ENCODE peak calls at places on chromosomes 2 and 18, in five cellular contexts. H is activated effector memory CD4-positive, alpha-beta T cell treated with Interleukin-2 at 50 U/mL for 16 hours; U is left kidney; Q is COLO829; S is AML-193. O is an unnamed sample.

GRCh38 chr2:205706769-205707375 is 24.6 kb downstream of the NRP2 start:
- DNase-seq in U (peak; percentile 86), S (peak; percentile 62), H (peak; percentile 14), Q (peak; percentile 76), O (peak; percentile 35)

GRCh38 chr2:222250313-222250712 is 48.5 kb downstream of the PAX3 start:
- DNase-seq in U (no peak), Q (no peak), S (no peak), H (no peak), O (no peak)

GRCh38 chr2:162256621-162257020 is 13.4 kb upstream of the FAP start:
- DNase-seq in U (no peak), S (no peak), Q (no peak), H (no peak), O (no peak)

GRCh38 chr2:37449686-37450392 is 105.4 kb downstream of the QPCT start:
- DNase-seq in U (peak; percentile 95), Q (peak; percentile 44), S (no peak), H (no peak), O (no peak)

GRCh38 chr2:147033046-147033445 is 811.8 kb upstream of the ACVR2A start:
- DNase-seq in Q (peak; percentile 22), U (no peak), H (no peak), S (no peak), O (no peak)

GRCh38 chr18:7877609-7878008 is 310.5 kb downstream of the PTPRM start:
- DNase-seq in H (no peak), Q (no peak), U (no peak), S (no peak), O (no peak)

GRCh38 chr2:239593965-239594771 is 193.3 kb upstream of the HDAC4 start:
- DNase-seq in S (no peak), Q (no peak), U (peak; percentile 31), H (no peak), O (no peak)

GRCh38 chr2:232993231-232993821 is 19.7 kb downstream of the NGEF start:
- DNase-seq in U (no peak), S (no peak), H (no peak), Q (peak; percentile 35), O (no peak)

GRCh38 chr2:191476901-191477300 is 201.0 kb upstream of the NABP1 start:
- DNase-seq in U (no peak), H (no peak), Q (no peak), S (no peak), O (no peak)

GRCh38 chr2:99325384-99325783 is 10.7 kb downstream of the TXNDC9 start:
- DNase-seq in S (no peak), Q (no peak), H (no peak), U (no peak), O (no peak)

GRCh38 chr2:36819090-36819711 is 122.7 kb downstream of the VIT start:
- DNase-seq in S (no peak), U (no peak), H (no peak), Q (no peak), O (no peak)

GRCh38 chr18:59383831-59384230 is 24.8 kb upstream of the LMAN1 start:
- DNase-seq in S (no peak), U (no peak), H (no peak), Q (no peak), O (no peak)

GRCh38 chr2:154375625-154376020 is 322.9 kb upstream of the KCNJ3 start:
- DNase-seq in U (peak; percentile 78), H (no peak), Q (peak; percentile 48), S (peak; percentile 13), O (peak; percentile 85)

GRCh38 chr2:220847587-220847986 is 724.5 kb downstream of the EPHA4 start:
- DNase-seq in U (peak; percentile 68), Q (no peak), S (no peak), H (no peak), O (no peak)

GRCh38 chr2:7071137-7071536 is 153.9 kb downstream of the RNF144A start:
- DNase-seq in S (no peak), U (no peak), H (no peak), Q (no peak), O (no peak)

GRCh38 chr2:195657634-195658540 is 861 bp downstream of the SLC39A10 start:
- DNase-seq in H (peak; percentile 61), S (peak; percentile 36), Q (no peak), U (peak; percentile 89), O (peak; percentile 82)

GRCh38 chr2:181058378-181059269 is 78.2 kb downstream of the UBE2E3 start:
- DNase-seq in H (no peak), U (peak; percentile 21), Q (peak; percentile 34), S (peak; percentile 51), O (peak; percentile 65)

GRCh38 chr18:3595282-3596273 is 145.6 kb downstream of the TGIF1 start:
- DNase-seq in Q (no peak), U (peak; percentile 85), H (no peak), S (peak; percentile 76), O (peak; percentile 76)

GRCh38 chr18:55018602-55019001 is 59.3 kb upstream of the CCDC68 start:
- DNase-seq in Q (peak; percentile 48), S (no peak), U (no peak), H (no peak), O (peak; percentile 63)

GRCh38 chr2:232335859-232336215 is 42.7 kb upstream of the ALPP start:
- DNase-seq in U (no peak), Q (no peak), H (no peak), S (no peak), O (no peak)

GRCh38 chr2:158127380-158127804 is 25.7 kb downstream of the UPP2 start:
- DNase-seq in H (no peak), U (no peak), Q (no peak), S (no peak), O (no peak)

GRCh38 chr2:160367887-160368286 is 125.7 kb downstream of the RBMS1 start:
- DNase-seq in Q (peak; percentile 62), H (no peak), U (peak; percentile 49), S (peak; percentile 75), O (no peak)

GRCh38 chr2:25877431-25878360 is 591 bp downstream of the ASXL2 start:
- DNase-seq in S (peak; percentile 74), H (peak; percentile 37), U (peak; percentile 83), Q (peak; percentile 41), O (peak; percentile 78)

GRCh38 chr18:13265901-13266207 is 47.3 kb downstream of the LDLRAD4 start:
- DNase-seq in S (no peak), Q (no peak), H (no peak), U (no peak), O (no peak)

GRCh38 chr18:61764381-61764780 is 128.4 kb downstream of the RNF152 start:
- DNase-seq in S (no peak), H (no peak), Q (no peak), U (no peak), O (no peak)

GRCh38 chr2:42101641-42102605 is 54.1 kb downstream of the PKDCC start:
- DNase-seq in U (peak; percentile 86), Q (no peak), S (no peak), H (peak; percentile 87), O (peak; percentile 92)

GRCh38 chr18:48902023-48902855 is 48.5 kb downstream of the SMAD7 start:
- DNase-seq in Q (no peak), H (no peak), U (peak; percentile 90), S (no peak), O (no peak)

GRCh38 chr2:231714639-231715498 is 6.5 kb downstream of the PTMA start:
- DNase-seq in S (peak; percentile 59), Q (peak; percentile 62), H (peak; percentile 61), U (peak; percentile 92), O (peak; percentile 96)

O was measured in mesendoderm.